ENCODE peak calls at places on chromosomes 16 and 17, in eight cellular contexts. X is kidney, R is endodermal cell, J is GM23248, W is mesenchymal stem cell, C is neural progenitor cell, K is K562, A is fibroblast of lung. E is an unnamed sample.
A peak's percentile ranks its signal among the peaks of the same experiment; 100 is the strongest.

GRCh38 chr17:2071421-2072281 is 16.7 kb downstream of the HIC1 start:
- DNase-seq in X (peak; percentile 90), C (no peak), R (no peak), J (peak; percentile 21), W (peak; percentile 88), K (no peak), A (peak; percentile 76), E (peak; percentile 73)

GRCh38 chr17:66567234-66568170 is 265.1 kb downstream of the PRKCA start:
- DNase-seq in C (peak; percentile 79), J (peak; percentile 88), A (peak; percentile 94), W (peak; percentile 83), R (peak; percentile 98), K (peak; percentile 64), X (peak; percentile 86), E (peak; percentile 97)

GRCh38 chr16:89023621-89024511 is 46.9 kb upstream of the CBFA2T3 start:
- DNase-seq in W (no peak), R (peak; percentile 30), K (no peak), J (no peak), C (no peak), A (no peak), X (peak; percentile 57), E (no peak)

GRCh38 chr16:48936811-48937210 is 326.8 kb upstream of the N4BP1 start:
- DNase-seq in A (no peak), J (no peak), K (no peak), W (no peak), C (no peak), X (no peak), R (no peak), E (no peak)

GRCh38 chr17:7854851-7855642 is at the start of gene TMEM88:
- DNase-seq in X (peak; percentile 84), J (peak; percentile 31), W (peak; percentile 50), A (no peak), C (peak; percentile 96), R (peak; percentile 91), K (no peak), E (peak; percentile 39)

GRCh38 chr16:69110406-69110805 is 5.0 kb downstream of the HAS3 start:
- DNase-seq in R (peak; percentile 35), A (no peak), K (no peak), C (no peak), X (no peak), W (no peak), J (no peak), E (no peak)

GRCh38 chr16:74718140-74718539 is 17.5 kb upstream of the MLKL start:
- DNase-seq in X (no peak), C (no peak), J (no peak), W (no peak), K (peak; percentile 7), R (no peak), A (no peak), E (no peak)

GRCh38 chr17:362721-363120 is 10.1 kb upstream of the RPH3AL start:
- DNase-seq in A (no peak), X (peak; percentile 59), W (no peak), J (no peak), R (no peak), K (no peak), C (no peak), E (no peak)

GRCh38 chr17:33895491-33895890 is 359.6 kb upstream of the CCL2 start:
- DNase-seq in C (no peak), R (peak; percentile 23), K (no peak), A (no peak), J (no peak), X (no peak), W (no peak), E (no peak)

GRCh38 chr17:61117983-61118382 is 281.7 kb upstream of the TBX2 start:
- DNase-seq in K (no peak), J (no peak), W (no peak), R (no peak), A (no peak), C (no peak), X (no peak), E (no peak)

DNA sequence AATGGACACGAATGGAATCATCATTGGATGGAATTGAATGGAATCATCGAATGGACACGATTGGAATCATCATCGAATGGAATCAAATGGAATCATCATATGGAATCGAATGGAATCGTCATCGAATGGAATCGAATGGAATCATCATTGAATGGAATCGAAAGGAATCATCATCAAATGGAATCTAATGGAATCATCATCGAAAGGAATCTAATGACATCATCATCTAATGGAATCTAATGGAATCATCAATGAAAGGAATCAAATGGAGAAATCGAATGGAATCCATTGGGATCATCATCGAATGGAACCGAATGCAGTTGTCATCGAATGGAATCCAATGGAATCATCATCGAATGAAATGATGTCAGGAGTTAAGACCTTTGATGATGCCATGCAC is 154.9 kb downstream of the SHCBP1 start:
- DNase-seq in A (no peak), K (no peak), C (no peak), J (no peak), R (no peak), X (no peak), W (no peak), E (no peak)
- H3K9me3 ChIP-seq in A (no peaks in the 10 kb centered on the region), K (no peaks in the 10 kb centered on the region), C (peaks cover 43% of the 10 kb centered on the region), J (no peaks in the 10 kb centered on the region), R (peaks cover 75% of the 10 kb centered on the region), X (peaks cover 5% of the 10 kb centered on the region), W (peaks cover 43% of the 10 kb centered on the region), E (peaks cover 9% of the 10 kb centered on the region)

GRCh38 chr17:73320601-73321264 is 8.9 kb upstream of the CDC42EP4 start:
- DNase-seq in K (no peak), R (no peak), A (no peak), X (no peak), J (no peak), W (no peak), C (no peak), E (no peak)
- H3K9ac ChIP-seq in K (no peak overlapping the region), R (no peak overlapping the region), A (no peak overlapping the region), X (no peak overlapping the region), J (no peak overlapping the region), W (no peak overlapping the region), C (no peak overlapping the region), E (no peak overlapping the region)

GRCh38 chr17:39624313-39624712 is 2.4 kb upstream of the PPP1R1B start:
- DNase-seq in J (no peak), K (no peak), R (no peak), C (no peak), X (no peak), A (no peak), W (no peak), E (no peak)

GRCh38 chr17:39625198-39625769 is 1.5 kb upstream of the PPP1R1B start:
- DNase-seq in C (no peak), A (no peak), R (no peak), X (no peak), K (no peak), J (no peak), W (no peak), E (no peak)

GRCh38 chr17:39622380-39623006 is 4.3 kb upstream of the PPP1R1B start:
- DNase-seq in W (no peak), J (peak; percentile 48), C (no peak), K (no peak), X (no peak), R (no peak), A (no peak), E (no peak)

GRCh38 chr17:39621523-39622379 is 5.0 kb upstream of the PPP1R1B start:
- DNase-seq in R (peak; percentile 99), A (peak; percentile 56), J (peak; percentile 85), X (peak; percentile 91), K (peak; percentile 84), C (peak; percentile 90), W (peak; percentile 81), E (peak; percentile 87)

DNA sequence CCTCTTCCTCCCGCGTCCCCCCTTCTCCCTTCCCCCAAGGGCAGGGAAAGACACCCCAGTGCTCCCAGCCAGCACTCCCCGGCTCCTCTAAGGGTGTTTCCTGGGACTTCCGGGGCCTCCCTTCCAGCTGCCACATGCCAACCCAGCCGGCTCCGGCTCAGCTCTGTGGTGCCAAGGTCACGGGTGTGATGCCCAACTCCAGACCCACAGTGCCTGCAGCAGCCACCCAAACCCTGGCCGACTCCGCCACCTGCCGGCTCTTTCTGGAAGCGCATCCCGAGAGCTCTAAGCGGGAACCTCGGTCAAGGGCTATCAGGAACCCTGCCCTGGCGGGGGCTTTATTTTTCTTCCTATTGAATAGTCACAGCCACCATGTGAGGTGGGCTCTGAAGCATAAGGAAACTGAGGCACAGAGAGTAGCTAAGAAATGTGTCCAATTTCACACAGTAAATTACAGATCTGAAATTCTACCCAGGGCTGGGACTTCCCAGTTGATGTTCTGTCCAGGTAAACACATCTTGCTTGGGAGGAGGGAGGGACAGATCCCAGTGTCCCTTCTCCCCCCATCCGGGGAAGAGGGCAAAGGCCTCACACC is 3.3 kb upstream of the PPP1R1B start:
- DNase-seq in K (peak; percentile 71), J (peak; percentile 74), R (peak; percentile 98), X (peak; percentile 94), A (peak; percentile 32), C (peak; percentile 78), W (peak; percentile 61), E (peak; percentile 61)
- H3K9me3 ChIP-seq in K (no peaks in the 10 kb centered on the region), J (no peaks in the 10 kb centered on the region), R (no peaks in the 10 kb centered on the region), X (no peaks in the 10 kb centered on the region), A (no peaks in the 10 kb centered on the region), C (no peaks in the 10 kb centered on the region), W (no peaks in the 10 kb centered on the region), E (no peaks in the 10 kb centered on the region)

GRCh38 chr17:73069164-73069774 is 23.2 kb downstream of the SLC39A11 start:
- DNase-seq in C (no peak), A (peak; percentile 34), K (no peak), W (peak; percentile 12), X (no peak), J (no peak), R (no peak), E (no peak)
- H3K9ac ChIP-seq in C (no peak overlapping the region), A (no peak overlapping the region), K (no peak overlapping the region), W (no peak overlapping the region), X (no peak overlapping the region), J (no peak overlapping the region), R (no peak overlapping the region), E (no peak overlapping the region)

GRCh38 chr17:20010886-20011402 is 1.8 kb downstream of the SPECC1 start:
- DNase-seq in R (no peak), K (no peak), X (no peak), W (no peak), C (no peak), A (no peak), J (no peak), E (no peak)

GRCh38 chr17:20010099-20010863 is 1.1 kb downstream of the SPECC1 start:
- DNase-seq in C (peak; percentile 58), J (peak; percentile 76), X (no peak), A (peak; percentile 55), R (peak; percentile 80), W (peak; percentile 54), K (peak; percentile 24), E (peak; percentile 61)

GRCh38 chr17:20008242-20009051 is 712 bp upstream of the SPECC1 start:
- DNase-seq in R (peak; percentile 86), J (peak; percentile 49), W (no peak), K (peak; percentile 50), C (peak; percentile 54), A (peak; percentile 25), X (no peak), E (no peak)

GRCh38 chr17:20009052-20009301 is 182 bp upstream of the SPECC1 start:
- DNase-seq in K (peak; percentile 78), C (no peak), X (no peak), J (peak; percentile 65), W (no peak), A (no peak), R (no peak), E (no peak)

GRCh38 chr17:20009302-20010098 is at the start of gene SPECC1:
- DNase-seq in K (peak; percentile 28), J (no peak), A (peak; percentile 48), C (peak; percentile 91), X (peak; percentile 86), R (peak; percentile 98), W (peak; percentile 52), E (peak; percentile 71)
- H3K9me3 ChIP-seq in K (no peaks in the 10 kb centered on the region), J (no peaks in the 10 kb centered on the region), A (no peaks in the 10 kb centered on the region), C (no peaks in the 10 kb centered on the region), X (no peaks in the 10 kb centered on the region), R (no peaks in the 10 kb centered on the region), W (no peaks in the 10 kb centered on the region), E (no peaks in the 10 kb centered on the region)